ENCODE peak calls at places on chromosomes 11 and 22, in eight cellular contexts. U is GM12878; V is aorta; J is activated CD8-positive, alpha-beta memory T cell treated with anti-CD3 and anti-CD28 coated beads, Interleukin-2, amount 10 ng/mL, durations not matched to agents 7 days and 5 days; C is activated naive CD8-positive, alpha-beta T cell treated with anti-CD3 and anti-CD28 coated beads, Interleukin-2, amount 50 U/mL, for 24 hours; I is PC-3; X is sciatic nerve; G is A549. T is an unnamed sample.

GRCh38 chr11:64677441-64678023 is 45.5 kb downstream of the NRXN2 start:
- ATAC-seq in C (no peak), G (no peak), J (no peak), I (no peak), X (no peak), U (no peak), V (no peak), T (peak)

GRCh38 chr22:19620742-19621371 is 93.4 kb upstream of the SEPTIN5 start:
- ATAC-seq in X (peak), V (no peak), C (no peak), I (no peak), J (no peak), U (no peak), G (no peak), T (no peak)

GRCh38 chr11:73189315-73189714 is 28.8 kb upstream of the P2RY2 start:
- ATAC-seq in V (no peak), J (no peak), U (peak), X (peak), C (no peak), I (no peak), G (no peak), T (peak)

GRCh38 chr11:34537636-34538035 is 24.0 kb upstream of the ELF5 start:
- ATAC-seq in I (peak), J (no peak), C (no peak), G (no peak), X (no peak), U (no peak), V (no peak), T (no peak)

GRCh38 chr11:97739892-97740782 is 1280.6 kb upstream of the CNTN5 start:
- ATAC-seq in J (no peak), U (no peak), V (no peak), G (no peak), I (no peak), X (no peak), C (no peak), T (no peak)

GRCh38 chr11:49442669-49443068 is 234.3 kb upstream of the FOLH1 start:
- ATAC-seq in I (no peak), U (no peak), V (peak), G (no peak), J (no peak), C (no peak), X (no peak), T (no peak)

GRCh38 chr22:46353483-46354105 is 18.1 kb downstream of the TRMU start:
- ATAC-seq in J (no peak), G (no peak), I (no peak), U (no peak), V (no peak), X (no peak), C (no peak), T (no peak)

GRCh38 chr11:35088226-35088625 is 50.7 kb upstream of the CD44 start:
- ATAC-seq in J (no peak), C (no peak), G (no peak), U (no peak), V (peak), I (no peak), X (no peak), T (peak)

GRCh38 chr22:47192651-47193437 is 430.4 kb downstream of the TBC1D22A start:
- ATAC-seq in I (no peak), C (peak), V (no peak), U (peak), G (peak), X (no peak), J (peak), T (peak)

GRCh38 chr22:38716827-38717226 is 11.1 kb downstream of the GTPBP1 start:
- ATAC-seq in G (no peak), V (no peak), J (no peak), I (no peak), C (no peak), X (no peak), U (no peak), T (no peak)

GRCh38 chr11:120306519-120307242 is 18.4 kb upstream of the TLCD5 start:
- ATAC-seq in U (no peak), I (peak), G (peak), C (no peak), J (no peak), X (no peak), V (peak), T (no peak)

GRCh38 chr22:45296628-45297297 is 12.0 kb downstream of the UPK3A start:
- ATAC-seq in U (peak), G (no peak), X (no peak), J (peak), I (no peak), V (no peak), C (no peak), T (peak)

GRCh38 chr11:44870615-44871176 is 80.0 kb downstream of the TP53I11 start:
- ATAC-seq in X (no peak), V (no peak), U (no peak), C (no peak), I (no peak), G (no peak), J (no peak), T (no peak)

GRCh38 chr22:30250713-30251267 is 4.2 kb upstream of the LIF start:
- ATAC-seq in I (peak), U (peak), J (no peak), V (no peak), G (peak), X (no peak), C (peak), T (peak)

GRCh38 chr11:131977231-131977630 is 606.8 kb downstream of the NTM start:
- ATAC-seq in V (no peak), I (peak), U (no peak), C (no peak), G (no peak), J (no peak), X (no peak), T (no peak)

GRCh38 chr11:114522818-114523217 is 36.9 kb downstream of the NXPE1 start:
- ATAC-seq in G (no peak), J (no peak), U (no peak), C (no peak), X (peak), V (peak), I (no peak), T (no peak)

GRCh38 chr22:37818397-37819099 is 4.6 kb upstream of the GALR3 start:
- ATAC-seq in V (peak), J (peak), U (peak), C (peak), G (no peak), X (peak), I (no peak), T (peak)

GRCh38 chr22:41983516-41983915 is 14.3 kb downstream of the SEPTIN3 start:
- ATAC-seq in U (no peak), C (no peak), J (no peak), I (no peak), X (peak), V (no peak), G (no peak), T (no peak)